ENCODE peak calls at places on chromosomes 3 and 15, in seven cellular contexts. Z is breast epithelium, D is SK-N-SH, N is stomach, X is tibial artery, P is sigmoid colon, Y is transverse colon. W is an unnamed sample. For H3K4me1, the result is how much of the 10 kb centered on the place peaks cover.

GRCh38 chr15:68431792-68432401 is at the start of gene ITGA11:
- DNase-seq in Z (no peak), D (peak), N (peak), X (peak), P (peak), Y (peak), W (peak)

GRCh38 chr3:187957209-187957981 is 196.6 kb upstream of the LPP start:
- DNase-seq in Z (no peak), D (no peak), N (peak), X (no peak), P (no peak), Y (peak), W (peak)

GRCh38 chr15:84953726-84954125 is 27.9 kb upstream of the PDE8A start:
- DNase-seq in Z (no peak), D (no peak), N (no peak), X (no peak), P (no peak), Y (no peak), W (no peak)

GRCh38 chr3:53772562-53773329 is 73.5 kb downstream of the CHDH start:
- DNase-seq in Z (no peak), D (no peak), N (no peak), X (no peak), P (no peak), Y (no peak), W (no peak)

GRCh38 chr15:97747342-97747741 is 213.2 kb upstream of the ARRDC4 start:
- DNase-seq in Z (no peak), D (no peak), N (no peak), X (no peak), P (no peak), Y (no peak), W (no peak)

GRCh38 chr15:51229907-51230328 is 108.5 kb downstream of the CYP19A1 start:
- DNase-seq in Z (no peak), D (peak), N (no peak), X (no peak), P (no peak), Y (no peak), W (no peak)

GRCh38 chr3:49554639-49555265 is 475 bp downstream of the BSN start:
- DNase-seq in Z (no peak), D (no peak), N (peak), X (no peak), P (no peak), Y (peak), W (peak)

GRCh38 chr3:32421991-32422859 is 30.6 kb downstream of the CMTM7 start:
- DNase-seq in Z (peak), D (peak), N (peak), X (peak), P (peak), Y (peak), W (peak)

GRCh38 chr3:10597733-10598132 is 92.3 kb upstream of the ATP2B2 start:
- DNase-seq in Z (no peak), D (no peak), N (no peak), X (no peak), P (no peak), Y (no peak), W (no peak)

GRCh38 chr3:122066331-122067213 is 11.4 kb downstream of the CD86 start:
- DNase-seq in Z (no peak), D (no peak), N (no peak), X (no peak), P (no peak), Y (no peak), W (no peak)

GRCh38 chr15:45522179-45522930 is at the start of gene SLC30A4:
- DNase-seq in Z (peak), D (peak), N (peak), X (peak), P (peak), Y (peak), W (peak)

GRCh38 chr15:80607288-80607980 is 87.7 kb upstream of the ABHD17C start:
- DNase-seq in Z (no peak), D (no peak), N (no peak), X (no peak), P (no peak), Y (no peak), W (no peak)

GRCh38 chr15:66909381-66909890 is 156.0 kb upstream of the SMAD3 start:
- DNase-seq in Z (no peak), D (no peak), N (no peak), X (no peak), P (no peak), Y (no peak), W (no peak)

GRCh38 chr15:65414841-65415621 is 7.7 kb downstream of the IGDCC4 start:
- DNase-seq in Z (no peak), D (no peak), N (no peak), X (no peak), P (no peak), Y (no peak), W (no peak)

GRCh38 chr15:100890059-100890720 is 10.6 kb downstream of the ALDH1A3 start:
- DNase-seq in Z (no peak), D (no peak), N (no peak), X (no peak), P (peak), Y (no peak), W (no peak)

GRCh38 chr15:48868549-48868948 is 9.4 kb upstream of the EID1 start:
- DNase-seq in Z (no peak), D (no peak), N (no peak), X (no peak), P (no peak), Y (no peak), W (no peak)

GRCh38 chr3:191388823-191389222 is 58.5 kb upstream of the UTS2B start:
- DNase-seq in Z (no peak), D (no peak), N (no peak), X (no peak), P (no peak), Y (no peak), W (no peak)

GRCh38 chr15:36753173-36753572 is 173.7 kb downstream of the CDIN1 start:
- DNase-seq in Z (no peak), D (no peak), N (no peak), X (no peak), P (no peak), Y (no peak), W (no peak)

GRCh38 chr15:72339777-72340177 is 19.8 kb upstream of the CELF6 start:
- DNase-seq in Z (no peak), D (peak), N (no peak), X (no peak), P (no peak), Y (no peak), W (no peak)

GRCh38 chr15:40875996-40876740 is 2.1 kb upstream of the RHOV start:
- DNase-seq in Z (no peak), D (no peak), N (no peak), X (no peak), P (no peak), Y (no peak), W (no peak)

GRCh38 chr3:99666201-99666600 is 27.8 kb downstream of the COL8A1 start:
- DNase-seq in Z (no peak), D (no peak), N (no peak), X (no peak), P (no peak), Y (no peak), W (no peak)

GRCh38 chr3:13461169-13462124 is 18.7 kb upstream of the HDAC11 start:
- DNase-seq in Z (no peak), D (peak), N (peak), X (no peak), P (no peak), Y (peak), W (peak)

GRCh38 chr15:45027220-45027619 is 4.2 kb downstream of the SORD start:
- DNase-seq in Z (no peak), D (peak), N (no peak), X (no peak), P (no peak), Y (no peak), W (no peak)

DNA sequence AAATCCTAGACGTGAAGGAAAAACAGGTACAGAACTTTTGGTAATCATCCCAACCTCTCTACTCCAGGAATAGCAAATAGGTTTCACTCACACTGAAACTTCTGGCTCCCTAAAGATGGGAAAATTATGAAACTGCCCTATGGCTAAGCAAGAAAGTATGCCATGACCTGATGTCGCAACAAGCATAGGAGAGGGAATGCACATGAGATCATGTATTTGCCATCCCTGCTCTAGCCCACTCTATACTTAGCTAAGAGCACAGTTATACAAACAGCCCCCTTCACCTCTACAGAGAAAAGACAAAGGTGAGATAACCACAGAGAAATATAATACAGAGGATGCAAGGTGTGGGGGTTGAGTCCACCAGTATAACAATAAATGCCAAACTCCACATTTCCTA is 102.7 kb downstream of the TBC1D5 start:
- DNase-seq in Z (no peak), D (no peak), N (no peak), X (peak), P (no peak), Y (no peak), W (no peak)
- H3K4me3 ChIP-seq in Z (no peak), D (no peak), N (no peak), X (no peak), P (no peak), Y (no peak), W (no peak)

GRCh38 chr3:46924921-46925584 is 47.5 kb downstream of the PTH1R start:
- DNase-seq in Z (no peak), D (no peak), N (no peak), X (peak), P (peak), Y (peak), W (peak)

GRCh38 chr3:46922871-46923558 is 45.5 kb downstream of the PTH1R start:
- DNase-seq in Z (no peak), D (no peak), N (no peak), X (peak), P (peak), Y (peak), W (peak)

GRCh38 chr3:46922426-46922825 is 44.9 kb downstream of the PTH1R start:
- DNase-seq in Z (no peak), D (no peak), N (no peak), X (peak), P (peak), Y (peak), W (peak)

GRCh38 chr3:46925585-46925934 is 48.0 kb downstream of the PTH1R start:
- DNase-seq in Z (no peak), D (no peak), N (no peak), X (peak), P (peak), Y (peak), W (no peak)

DNA sequence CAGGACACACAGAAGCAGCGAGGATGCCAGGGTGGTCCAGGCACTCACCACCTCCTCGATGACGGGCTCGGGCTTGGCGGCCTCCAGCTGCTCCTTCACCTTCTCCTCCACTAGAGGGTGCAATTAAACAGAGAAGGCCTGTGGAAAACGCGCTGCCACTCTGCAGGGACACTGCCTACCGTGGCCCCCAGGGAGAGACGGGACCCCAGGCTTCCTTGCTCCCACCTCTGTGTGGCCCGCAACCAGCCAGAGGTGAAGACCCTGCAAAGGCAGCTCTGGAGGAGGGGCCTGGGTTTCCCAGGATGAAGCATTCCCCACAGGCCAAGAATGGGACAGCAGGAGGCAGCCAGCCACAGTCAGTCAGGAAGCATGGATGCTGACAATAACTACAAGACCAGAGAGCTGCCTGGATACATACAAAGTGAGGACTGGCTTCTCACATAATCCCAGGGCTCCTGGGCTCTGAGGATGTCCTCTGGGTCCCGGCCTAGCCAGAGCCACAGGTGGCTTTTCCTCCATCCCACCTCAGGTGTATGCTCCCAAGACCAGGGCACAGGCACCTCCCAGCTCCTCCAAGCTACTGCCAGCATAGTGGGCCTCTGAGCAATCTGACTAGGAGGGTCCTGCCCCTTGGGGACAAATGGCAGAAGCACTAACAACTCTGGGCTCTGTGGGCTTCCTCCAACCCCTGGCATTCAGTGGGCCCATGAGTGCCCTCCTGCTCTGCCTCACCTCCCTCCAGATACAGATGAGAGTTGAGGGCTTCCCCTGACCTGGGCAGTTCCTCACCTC is 46.2 kb downstream of the PTH1R start:
- DNase-seq in Z (no peak), D (peak), N (peak), X (peak), P (peak), Y (peak), W (peak)
- H3K4me1 ChIP-seq in Z (under half), D (under half), N (under half), X (under half), P (under half), Y (under half), W (under half)

GRCh38 chr3:56680054-56680453 is 3.0 kb downstream of the TASOR start:
- DNase-seq in Z (no peak), D (no peak), N (no peak), X (no peak), P (no peak), Y (no peak), W (no peak)
- H3K4me3 ChIP-seq in Z (no peak), D (no peak), N (no peak), X (no peak), P (no peak), Y (no peak), W (no peak)

GRCh38 chr3:190371152-190371551 is 16.8 kb upstream of the CLDN16 start:
- DNase-seq in Z (no peak), D (no peak), N (no peak), X (no peak), P (no peak), Y (no peak), W (no peak)
- H3K4me1 ChIP-seq in Z (under half), D (under half), N (under half), X (under half), P (under half), Y (under half), W (under half)

GRCh38 chr3:152364237-152364636 is 95.5 kb downstream of the MBNL1 start:
- DNase-seq in Z (no peak), D (no peak), N (no peak), X (no peak), P (no peak), Y (no peak), W (no peak)
- H3K4me3 ChIP-seq in Z (no peak), D (no peak), N (no peak), X (no peak), P (no peak), Y (no peak), W (no peak)